ENCODE peak calls at places on chromosomes 16 and 17, in seven cellular contexts. U is stimulated activated CD8-positive, alpha-beta memory T cell treated with anti-CD3 and anti-CD28 coated beads, Interleukin-4, amount 100 ng/mL, for 24 hours; I is NCI-H1092 treated with DMSO at 0.1 percent for 48 hours; V is GDM1; E is IMR-90; Q is NCI-H1105 treated with DMSO at 0.1 percent for 48 hours; A is stimulated activated naive CD4-positive, alpha-beta T cell treated with Interleukin-2 at 50 U/mL for 16 hours. R is an unnamed sample.

GRCh38 chr17:82414548-82415281 is 3.4 kb upstream of the HEXD start:
- DNase-seq in U (peak), I (peak), V (peak), E (peak), Q (no peak), A (peak), R (peak)

GRCh38 chr16:53159781-53160436 is 105.1 kb downstream of the CHD9 start:
- DNase-seq in U (no peak), I (peak), V (peak), E (peak), Q (peak), A (no peak), R (peak)

GRCh38 chr17:34579979-34580684 is 750 bp downstream of the TMEM132E start:
- DNase-seq in U (no peak), I (peak), V (no peak), E (no peak), Q (peak), A (no peak), R (no peak)

GRCh38 chr17:69501591-69502468 is 87.3 kb downstream of the MAP2K6 start:
- DNase-seq in U (no peak), I (peak), V (no peak), E (peak), Q (peak), A (no peak), R (peak)

GRCh38 chr17:66522591-66523272 is 220.3 kb downstream of the PRKCA start:
- DNase-seq in U (no peak), I (no peak), V (no peak), E (peak), Q (no peak), A (no peak), R (no peak)

GRCh38 chr17:35101036-35101435 is 18.6 kb downstream of the RAD51D start:
- DNase-seq in U (no peak), I (no peak), V (no peak), E (no peak), Q (no peak), A (no peak), R (no peak)

GRCh38 chr16:27852116-27852515 is 211.4 kb downstream of the GSG1L start:
- DNase-seq in U (no peak), I (no peak), V (no peak), E (no peak), Q (no peak), A (no peak), R (no peak)

GRCh38 chr17:44788139-44788538 is 29.4 kb downstream of the ADAM11 start:
- DNase-seq in U (no peak), I (no peak), V (no peak), E (peak), Q (no peak), A (no peak), R (no peak)

GRCh38 chr16:48860341-48860740 is 250.4 kb upstream of the N4BP1 start:
- DNase-seq in U (no peak), I (no peak), V (no peak), E (no peak), Q (no peak), A (no peak), R (no peak)

GRCh38 chr16:57089406-57089805 is 3.0 kb upstream of the CPNE2 start:
- DNase-seq in U (no peak), I (peak), V (no peak), E (no peak), Q (peak), A (no peak), R (no peak)

GRCh38 chr17:68424861-68425260 is 32.4 kb downstream of the WIPI1 start:
- DNase-seq in U (no peak), I (no peak), V (no peak), E (no peak), Q (peak), A (no peak), R (no peak)

GRCh38 chr16:252366-253337 is 18.0 kb downstream of the FAM234A start:
- DNase-seq in U (no peak), I (no peak), V (peak), E (no peak), Q (no peak), A (peak), R (peak)

GRCh38 chr16:63689068-63689467 is 1432.8 kb downstream of the CDH11 start:
- DNase-seq in U (no peak), I (no peak), V (no peak), E (no peak), Q (no peak), A (no peak), R (no peak)

GRCh38 chr16:19706846-19707245 is 11.2 kb downstream of the KNOP1 start:
- DNase-seq in U (no peak), I (no peak), V (no peak), E (no peak), Q (no peak), A (no peak), R (no peak)

GRCh38 chr16:65641049-65641448 is 519.2 kb upstream of the CDH11 start:
- DNase-seq in U (no peak), I (no peak), V (no peak), E (no peak), Q (no peak), A (no peak), R (no peak)

GRCh38 chr17:7034955-7035590 is 742 bp upstream of the SLC16A13 start:
- DNase-seq in U (no peak), I (no peak), V (peak), E (no peak), Q (no peak), A (peak), R (no peak)

GRCh38 chr16:69490707-69491324 is 66.4 kb downstream of the CYB5B start:
- DNase-seq in U (no peak), I (no peak), V (no peak), E (no peak), Q (no peak), A (no peak), R (no peak)

GRCh38 chr17:81518113-81518784 is 5.7 kb upstream of the ACTG1 start:
- DNase-seq in U (no peak), I (no peak), V (no peak), E (no peak), Q (peak), A (no peak), R (no peak)

GRCh38 chr17:27631409-27631755 is 394 bp downstream of the LGALS9 start:
- DNase-seq in U (no peak), I (no peak), V (peak), E (no peak), Q (no peak), A (no peak), R (peak)

GRCh38 chr17:74373838-74374606 is 6.7 kb downstream of the GPR142 start:
- DNase-seq in U (no peak), I (peak), V (no peak), E (no peak), Q (no peak), A (no peak), R (no peak)

GRCh38 chr17:59353106-59353854 is 21.8 kb downstream of the YPEL2 start:
- DNase-seq in U (no peak), I (no peak), V (no peak), E (no peak), Q (no peak), A (no peak), R (no peak)

GRCh38 chr17:77842148-77842905 is 116.2 kb upstream of the TNRC6C start:
- DNase-seq in U (no peak), I (peak), V (peak), E (peak), Q (no peak), A (no peak), R (no peak)

GRCh38 chr17:51056813-51057510 is 63.7 kb downstream of the SPAG9 start:
- DNase-seq in U (no peak), I (peak), V (peak), E (peak), Q (peak), A (no peak), R (peak)

GRCh38 chr17:76191891-76192290 is 48.4 kb downstream of the RNF157 start:
- DNase-seq in U (no peak), I (no peak), V (no peak), E (no peak), Q (no peak), A (peak), R (peak)

GRCh38 chr16:84738255-84739038 is 38.6 kb downstream of the USP10 start:
- DNase-seq in U (peak), I (peak), V (peak), E (peak), Q (peak), A (peak), R (peak)

GRCh38 chr17:59804910-59805381 is 87.8 kb downstream of the TUBD1 start:
- DNase-seq in U (no peak), I (no peak), V (no peak), E (no peak), Q (no peak), A (no peak), R (no peak)

GRCh38 chr17:4476512-4477070 is 22.1 kb upstream of the SPNS2 start:
- DNase-seq in U (no peak), I (no peak), V (no peak), E (no peak), Q (no peak), A (no peak), R (no peak)

GRCh38 chr17:31156326-31156725 is 61.5 kb downstream of the NF1 start:
- DNase-seq in U (no peak), I (no peak), V (no peak), E (peak), Q (no peak), A (no peak), R (no peak)

GRCh38 chr16:11783319-11784047 is 13.6 kb downstream of the ZC3H7A start:
- DNase-seq in U (no peak), I (no peak), V (no peak), E (peak), Q (no peak), A (peak), R (peak)

GRCh38 chr17:310111-311010 is 42.2 kb downstream of the RPH3AL start:
- DNase-seq in U (no peak), I (no peak), V (no peak), E (no peak), Q (no peak), A (no peak), R (no peak)

GRCh38 chr16:57462978-57463362 is 491 bp downstream of the POLR2C start:
- DNase-seq in U (no peak), I (no peak), V (no peak), E (no peak), Q (no peak), A (no peak), R (peak)

GRCh38 chr17:561118-561517 is 153.5 kb downstream of the VPS53 start:
- DNase-seq in U (no peak), I (no peak), V (no peak), E (peak), Q (no peak), A (no peak), R (peak)

GRCh38 chr17:42403150-42403549 is 14.9 kb upstream of the STAT3 start:
- DNase-seq in U (peak), I (no peak), V (no peak), E (no peak), Q (no peak), A (peak), R (peak)

GRCh38 chr17:40110026-40110425 is 9.6 kb upstream of the NR1D1 start:
- DNase-seq in U (no peak), I (no peak), V (no peak), E (no peak), Q (no peak), A (no peak), R (no peak)